ENCODE peak calls at places on chromosomes 7 and 10, in four cellular contexts. R, E, A and L are unnamed samples.

GRCh38 chr10:34761443-34761842 is 53.7 kb downstream of the PARD3 start:
- DNase-seq in E (peak; percentile 78), R (no peak), A (no peak), L (no peak)

GRCh38 chr10:61733358-61733940 is 70.7 kb downstream of the CABCOCO1 start:
- DNase-seq in R (no peak), E (peak; percentile 96), A (no peak), L (no peak)

GRCh38 chr7:93178213-93178612 is 30.0 kb upstream of the SAMD9L start:
- DNase-seq in R (no peak), E (peak; percentile 50), A (no peak), L (no peak)

GRCh38 chr10:73887038-73888015 is 13.0 kb upstream of the CAMK2G start:
- DNase-seq in A (peak; percentile 57), R (peak; percentile 84), E (peak; percentile 100), L (peak; percentile 93)

GRCh38 chr10:124002391-124003069 is 90.9 kb downstream of the CHST15 start:
- DNase-seq in R (peak; percentile 37), A (no peak), E (no peak), L (peak; percentile 45)

GRCh38 chr10:132207536-132208488 is 21.1 kb downstream of the DPYSL4 start:
- DNase-seq in E (no peak), A (no peak), R (no peak), L (no peak)

GRCh38 chr7:71787513-71787912 is 624.6 kb downstream of the CALN1 start:
- DNase-seq in R (no peak), E (no peak), A (no peak), L (no peak)

GRCh38 chr10:100020161-100020882 is 10.6 kb upstream of the DNMBP start:
- DNase-seq in A (no peak), E (peak; percentile 65), R (no peak), L (no peak)

GRCh38 chr7:133539016-133539415 is 286.1 kb downstream of the EXOC4 start:
- DNase-seq in E (no peak), A (no peak), R (no peak), L (no peak)

GRCh38 chr7:145884716-145885514 is 231.7 kb upstream of the CNTNAP2 start:
- DNase-seq in E (no peak), A (no peak), R (no peak), L (no peak)

GRCh38 chr10:123146013-123146891 is 1.7 kb upstream of the HMX2 start:
- DNase-seq in A (no peak), E (no peak), R (no peak), L (peak; percentile 83)

GRCh38 chr7:33719059-33719581 is 186.2 kb upstream of the BMPER start:
- DNase-seq in R (no peak), E (no peak), A (no peak), L (no peak)

GRCh38 chr7:2982831-2983230 is 60.8 kb downstream of the CARD11 start:
- DNase-seq in A (no peak), E (no peak), R (no peak), L (no peak)

GRCh38 chr7:149685455-149685854 is 87.9 kb downstream of the ZNF467 start:
- DNase-seq in A (no peak), E (no peak), R (no peak), L (no peak)

GRCh38 chr10:14008648-14009072 is 322.1 kb downstream of the FRMD4A start:
- DNase-seq in E (peak; percentile 5), R (no peak), A (no peak), L (no peak)

GRCh38 chr10:96512997-96513685 is 585 bp downstream of the TLL2 start:
- DNase-seq in E (no peak), R (no peak), A (no peak), L (no peak)

GRCh38 chr10:77016278-77016815 is 621.3 kb downstream of the KCNMA1 start:
- DNase-seq in E (peak; percentile 99), R (no peak), A (no peak), L (no peak)

GRCh38 chr7:93365341-93365740 is 133.2 kb downstream of the VPS50 start:
- DNase-seq in A (no peak), E (no peak), R (no peak), L (no peak)

GRCh38 chr10:99945286-99945685 is 64.5 kb downstream of the DNMBP start:
- DNase-seq in A (no peak), R (no peak), E (peak; percentile 80), L (no peak)

GRCh38 chr10:125095228-125095627 is 65.1 kb downstream of the CTBP2 start:
- DNase-seq in R (no peak), E (no peak), A (no peak), L (no peak)

GRCh38 chr10:71213761-71214440 is 1.5 kb downstream of the UNC5B start:
- DNase-seq in E (no peak), A (no peak), R (peak; percentile 47), L (no peak)

GRCh38 chr7:1855396-1856160 is 185.5 kb downstream of the ELFN1 start:
- DNase-seq in R (peak; percentile 25), A (no peak), E (no peak), L (no peak)

GRCh38 chr10:6977641-6978627 is 397.9 kb upstream of the PRKCQ start:
- DNase-seq in E (no peak), A (no peak), R (no peak), L (peak; percentile 42)

GRCh38 chr10:81575007-81575406 is 300.0 kb upstream of the NRG3 start:
- DNase-seq in E (no peak), R (no peak), A (no peak), L (no peak)

GRCh38 chr10:1392127-1392526 is 335.9 kb downstream of the WDR37 start:
- DNase-seq in A (no peak), E (no peak), R (no peak), L (peak; percentile 60)

GRCh38 chr10:51915031-51915542 is 215.7 kb upstream of the CSTF2T start:
- DNase-seq in A (no peak), R (no peak), E (no peak), L (no peak)

GRCh38 chr10:22606164-22606614 is 108.2 kb downstream of the PIP4K2A start:
- DNase-seq in R (no peak), A (no peak), E (peak; percentile 62), L (no peak)

GRCh38 chr7:1569833-1570632 is at the start of gene PSMG3:
- DNase-seq in E (peak; percentile 88), R (peak; percentile 90), A (peak; percentile 87), L (peak; percentile 97)

GRCh38 chr7:137943132-137943551 is 58.7 kb downstream of the CREB3L2 start:
- DNase-seq in E (no peak), R (no peak), A (no peak), L (no peak)

GRCh38 chr10:72337039-72337629 is 17.6 kb downstream of the DNAJB12 start:
- DNase-seq in A (peak; percentile 89), E (peak; percentile 60), R (peak; percentile 88), L (no peak)

GRCh38 chr10:126425051-126425450 is 36.8 kb upstream of the ADAM12 start:
- DNase-seq in R (no peak), E (no peak), A (no peak), L (no peak)

GRCh38 chr7:44277391-44277790 is 48.0 kb downstream of the CAMK2B start:
- DNase-seq in R (no peak), A (no peak), E (no peak), L (no peak)

GRCh38 chr7:44275146-44275545 is 50.2 kb downstream of the CAMK2B start:
- DNase-seq in A (no peak), R (no peak), E (no peak), L (no peak)

GRCh38 chr7:44275829-44276570 is 49.4 kb downstream of the CAMK2B start:
- DNase-seq in R (no peak), A (no peak), E (no peak), L (no peak)

GRCh38 chr7:44277851-44278250 is 47.5 kb downstream of the CAMK2B start:
- DNase-seq in A (no peak), R (peak; percentile 33), E (no peak), L (no peak)

DNA sequence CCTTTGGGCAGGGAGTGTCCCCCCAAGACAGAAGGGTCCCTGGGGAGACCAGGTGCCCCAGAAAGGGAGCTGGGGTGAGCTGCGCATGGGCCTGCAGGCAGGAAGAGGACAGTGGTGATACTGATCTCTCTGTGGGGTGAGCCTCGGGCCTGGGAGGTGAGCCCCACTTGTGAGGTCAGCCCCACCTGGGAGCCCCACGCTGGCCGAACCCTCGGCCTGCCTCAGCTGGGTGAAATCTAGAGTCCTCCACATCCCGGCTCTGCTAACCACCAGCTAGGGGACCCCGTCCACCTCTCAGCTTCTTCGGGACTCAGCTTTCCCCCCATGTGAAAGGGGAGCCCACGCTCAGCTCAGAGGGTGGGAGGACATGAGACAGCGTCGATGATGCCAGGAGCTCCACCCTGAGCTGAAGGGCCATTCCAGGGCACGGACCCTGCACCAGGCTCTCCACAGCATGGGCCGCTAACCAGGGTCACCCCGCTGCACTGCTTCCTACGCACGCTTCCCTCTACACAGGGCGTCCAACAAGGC is 48.8 kb downstream of the CAMK2B start:
- DNase-seq in R (no peak), E (no peak), A (no peak), L (no peak)
- H3K4me1 ChIP-seq in R (no peaks in the 10 kb centered on the region), E (no peaks in the 10 kb centered on the region), A (no peaks in the 10 kb centered on the region), L (no peaks in the 10 kb centered on the region)

GRCh38 chr10:129896231-129897150 is 67.6 kb downstream of the EBF3 start:
- DNase-seq in A (no peak), E (no peak), R (no peak), L (no peak)
- H3K4me1 ChIP-seq in A (no peaks in the 10 kb centered on the region), E (no peaks in the 10 kb centered on the region), R (no peaks in the 10 kb centered on the region), L (peaks cover 18% of the 10 kb centered on the region)

GRCh38 chr10:79237801-79238520 is 109.3 kb upstream of the PPIF start:
- DNase-seq in R (no peak), A (no peak), E (no peak), L (no peak)

GRCh38 chr10:79232864-79233263 is 114.4 kb upstream of the PPIF start:
- DNase-seq in E (no peak), R (no peak), A (no peak), L (no peak)

GRCh38 chr10:79234391-79235318 is 112.6 kb upstream of the PPIF start:
- DNase-seq in R (no peak), A (no peak), E (peak; percentile 83), L (no peak)

GRCh38 chr10:79238606-79239005 is 108.7 kb upstream of the PPIF start:
- DNase-seq in A (no peak), E (no peak), R (no peak), L (no peak)

GRCh38 chr10:79235765-79236755 is 111.2 kb upstream of the PPIF start:
- DNase-seq in R (no peak), E (no peak), A (no peak), L (no peak)
- H3K4me1 ChIP-seq in R (peaks cover 31% of the 10 kb centered on the region), E (peaks cover 34% of the 10 kb centered on the region), A (no peaks in the 10 kb centered on the region), L (peaks cover 71% of the 10 kb centered on the region)

GRCh38 chr7:5637415-5637814 is 144.0 kb downstream of the RNF216 start:
- DNase-seq in R (no peak), E (no peak), A (no peak), L (no peak)

GRCh38 chr7:5635461-5636445 is 145.7 kb downstream of the RNF216 start:
- DNase-seq in E (no peak), A (no peak), R (no peak), L (no peak)

GRCh38 chr7:5634107-5634950 is 147.1 kb downstream of the RNF216 start:
- DNase-seq in A (peak; percentile 60), R (no peak), E (no peak), L (no peak)

GRCh38 chr7:5636914-5637313 is 144.5 kb downstream of the RNF216 start:
- DNase-seq in R (no peak), E (peak; percentile 63), A (peak; percentile 38), L (no peak)

DNA sequence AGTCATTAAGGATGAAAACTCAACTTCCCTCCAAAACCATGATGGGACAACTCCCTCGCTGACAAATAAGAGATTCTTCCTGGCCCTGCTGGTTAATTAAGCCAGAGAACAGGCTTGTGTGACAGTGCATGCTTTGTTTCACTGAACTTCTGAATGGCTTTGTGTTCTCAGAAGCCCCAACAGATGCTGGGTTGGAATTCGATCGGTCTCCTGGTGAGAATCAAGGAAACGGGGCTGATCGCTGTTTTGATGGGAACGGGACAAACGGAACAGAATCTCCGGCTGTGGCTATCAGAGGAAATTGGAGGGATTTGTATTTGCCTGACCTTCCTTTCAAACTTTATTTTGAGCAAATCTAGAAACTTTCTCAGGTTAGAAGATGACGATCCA is 145.0 kb downstream of the RNF216 start:
- DNase-seq in A (no peak), E (no peak), R (no peak), L (no peak)
- H3K4me1 ChIP-seq in A (peaks cover 5% of the 10 kb centered on the region), E (peaks cover 16% of the 10 kb centered on the region), R (peaks cover 19% of the 10 kb centered on the region), L (peaks cover 62% of the 10 kb centered on the region)